ENCODE peak calls at places on chromosomes 4 and X, in six cellular contexts. Y is aorta; K is A549; J is ovary; A is CD4-positive, alpha-beta memory T cell; M is cardiac muscle cell. C is an unnamed sample.

GRCh38 chr4:20832821-20833220 is 132.6 kb downstream of the PACRGL start:
- DNase-seq in Y (no peak), A (no peak), J (no peak), M (peak; percentile 32), K (no peak), C (no peak)

GRCh38 chrX:41475611-41476241 is 28.6 kb downstream of the NYX start:
- DNase-seq in J (no peak), M (no peak), K (no peak), Y (no peak), A (no peak), C (no peak)

GRCh38 chr4:144376905-144377304 is 236.4 kb upstream of the GYPA start:
- DNase-seq in M (no peak), Y (no peak), J (no peak), K (no peak), A (no peak), C (no peak)

GRCh38 chr4:58760100-58760499 is 1649.9 kb upstream of the IGFBP7 start:
- DNase-seq in Y (no peak), M (no peak), A (no peak), K (no peak), J (no peak), C (no peak)

GRCh38 chr4:165813606-165814005 is 59.4 kb upstream of the TLL1 start:
- DNase-seq in J (no peak), M (peak; percentile 28), K (no peak), A (no peak), Y (no peak), C (no peak)

GRCh38 chrX:14073561-14073960 is 43.9 kb upstream of the GEMIN8 start:
- DNase-seq in K (peak; percentile 8), A (no peak), Y (no peak), M (no peak), J (no peak), C (no peak)

GRCh38 chr4:23959401-23960148 is 69.7 kb upstream of the PPARGC1A start:
- DNase-seq in M (no peak), A (no peak), Y (no peak), K (no peak), J (no peak), C (no peak)

GRCh38 chr4:56757270-56757746 is 64.2 kb downstream of the SPINK2 start:
- DNase-seq in J (no peak), A (no peak), M (peak; percentile 55), Y (no peak), K (no peak), C (peak; percentile 7)

GRCh38 chr4:156475322-156475721 is 496.3 kb downstream of the PDGFC start:
- DNase-seq in A (no peak), Y (no peak), J (no peak), K (peak; percentile 21), M (peak; percentile 75), C (no peak)

GRCh38 chrX:137031517-137032377 is 2.0 kb downstream of the GPR101 start:
- DNase-seq in J (no peak), Y (no peak), K (peak; percentile 5), M (peak; percentile 49), A (no peak), C (no peak)

GRCh38 chrX:152897216-152898144 is at the start of gene ZNF185:
- DNase-seq in K (peak; percentile 50), Y (no peak), J (peak; percentile 36), A (no peak), M (peak; percentile 58), C (no peak)

GRCh38 chrX:319579-320125 is 1.1 kb upstream of the GTPBP6 start:
- DNase-seq in J (no peak), A (no peak), Y (peak; percentile 79), K (no peak), M (no peak), C (no peak)

GRCh38 chr4:75686346-75686745 is 13.1 kb upstream of the G3BP2 start:
- DNase-seq in A (no peak), Y (no peak), J (no peak), M (no peak), K (no peak), C (no peak)

GRCh38 chrX:107168712-107169111 is 37.5 kb downstream of the NUP62CL start:
- DNase-seq in A (no peak), M (no peak), Y (no peak), J (no peak), K (no peak), C (no peak)

GRCh38 chrX:107168259-107168658 is 38.0 kb downstream of the NUP62CL start:
- DNase-seq in Y (no peak), J (no peak), M (no peak), A (no peak), K (no peak), C (no peak)

GRCh38 chrX:107167163-107167921 is 38.9 kb downstream of the NUP62CL start:
- DNase-seq in M (no peak), Y (no peak), A (no peak), J (no peak), K (no peak), C (no peak)

DNA sequence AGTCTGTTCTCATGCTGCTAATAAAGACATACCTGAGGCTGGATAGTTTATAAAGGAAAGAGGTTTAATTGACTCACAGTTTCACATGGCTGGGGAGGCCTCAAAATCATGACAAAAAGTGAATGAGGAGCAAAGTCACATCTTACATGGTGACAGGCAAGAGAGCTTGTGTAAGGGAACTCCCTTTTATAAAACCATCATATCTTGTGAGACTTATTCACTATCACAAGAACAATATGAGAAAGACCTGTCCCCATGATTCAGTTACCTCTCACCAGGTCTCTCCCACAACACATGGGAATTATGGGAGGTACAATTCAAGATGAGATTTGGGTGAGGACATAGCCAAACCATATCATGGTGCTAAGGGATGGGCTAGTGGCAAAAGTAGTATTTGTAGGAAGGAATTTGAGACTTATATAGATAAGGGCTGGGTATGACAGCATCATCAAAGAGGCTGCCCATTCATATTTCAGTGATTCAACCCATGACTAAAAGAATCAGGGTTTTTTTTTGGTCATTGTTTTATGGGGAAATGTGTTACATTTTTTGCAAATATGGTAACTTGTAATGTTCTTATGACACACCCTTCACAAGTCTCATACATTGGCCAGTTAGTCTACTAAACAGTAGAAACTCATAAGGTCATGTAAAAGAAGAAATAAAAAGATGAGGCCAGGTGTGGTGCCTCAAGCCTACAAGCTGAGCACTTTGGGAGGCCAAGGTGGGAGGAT is 34.7 kb downstream of the NUP62CL start:
- DNase-seq in M (no peak), K (no peak), Y (no peak), J (no peak), A (no peak), C (no peak)
- H3K4me1 ChIP-seq in M (no peaks in the 10 kb centered on the region), K (no peaks in the 10 kb centered on the region), Y (no peaks in the 10 kb centered on the region), J (no peaks in the 10 kb centered on the region), A (no peaks in the 10 kb centered on the region), C (no peaks in the 10 kb centered on the region)

DNA sequence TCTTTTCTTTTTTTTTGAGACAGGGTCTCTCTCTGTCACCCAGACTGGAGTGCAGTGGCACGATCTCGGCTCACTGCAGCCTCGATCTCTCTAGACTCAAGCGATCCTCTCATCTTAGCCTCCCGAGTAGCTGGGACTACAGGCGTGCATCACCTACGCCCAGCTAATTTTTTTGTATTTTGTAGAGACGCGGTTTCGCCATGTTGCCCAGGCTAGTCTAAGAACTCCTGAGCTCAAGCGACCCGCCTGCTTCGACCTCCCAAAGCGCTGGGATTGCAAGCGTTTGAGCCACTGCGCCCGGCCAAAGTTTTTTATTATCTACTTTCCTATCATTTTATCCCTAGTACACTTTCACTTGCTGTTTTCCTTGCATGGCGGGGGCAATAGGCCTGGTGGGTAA is 1.4 kb downstream of the UBA6 start:
- DNase-seq in K (no peak), Y (no peak), A (no peak), M (no peak), J (no peak), C (no peak)
- H3K4me3 ChIP-seq in K (peak overlapping the region; percentile 71), Y (no peak overlapping the region), A (peak overlapping the region; percentile 85), M (peak overlapping the region; percentile 68), J (no peak overlapping the region), C (peak overlapping the region; percentile 91)

DNA sequence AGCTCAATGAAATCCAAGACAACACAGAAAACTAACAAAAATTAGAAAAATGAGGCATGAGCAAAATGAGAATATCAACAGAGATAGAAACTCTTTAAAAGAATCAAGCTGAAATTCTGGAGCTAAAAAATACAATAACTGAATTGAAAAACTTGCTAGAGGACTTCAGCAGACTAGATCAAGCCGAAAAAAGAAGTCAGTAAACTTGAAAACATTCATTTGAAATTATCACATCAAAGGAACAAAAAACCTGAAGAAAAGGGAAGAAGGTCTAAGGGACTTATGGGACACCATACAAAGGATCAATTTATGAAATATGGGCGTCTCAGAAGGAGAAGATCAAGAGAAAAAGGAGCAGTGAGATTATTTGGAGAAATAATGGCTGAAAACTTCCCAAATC is 131.3 kb downstream of the PTCHD1 start:
- DNase-seq in K (no peak), M (no peak), A (no peak), Y (no peak), J (no peak), C (no peak)
- H3K27ac ChIP-seq in K (no peak overlapping the region), M (no peak overlapping the region), A (no peak overlapping the region), Y (no peak overlapping the region), J (no peak overlapping the region), C (no peak overlapping the region)

GRCh38 chr4:40308528-40309122 is 26.5 kb upstream of the CHRNA9 start:
- DNase-seq in Y (no peak), M (no peak), J (no peak), A (no peak), K (no peak), C (no peak)
- H3K4me1 ChIP-seq in Y (no peaks in the 10 kb centered on the region), M (no peaks in the 10 kb centered on the region), J (no peaks in the 10 kb centered on the region), A (peaks cover 83% of the 10 kb centered on the region), K (peaks cover 19% of the 10 kb centered on the region), C (peaks cover 52% of the 10 kb centered on the region)

GRCh38 chr4:80124246-80125211 is 51.5 kb upstream of the ANTXR2 start:
- DNase-seq in M (no peak), Y (no peak), J (no peak), K (no peak), A (no peak), C (no peak)
- H3K4me3 ChIP-seq in M (no peak overlapping the region), Y (no peak overlapping the region), J (no peak overlapping the region), K (no peak overlapping the region), A (no peak overlapping the region), C (no peak overlapping the region)

GRCh38 chrX:51332188-51332942 is at the start of gene NUDT10:
- DNase-seq in A (no peak), J (peak; percentile 79), Y (peak; percentile 83), M (peak; percentile 69), K (peak; percentile 12), C (no peak)
- H3K27ac ChIP-seq in A (no peak within 1 kb of the TSS), J (no peak within 1 kb of the TSS), Y (no peak within 1 kb of the TSS), M (no peak within 1 kb of the TSS), K (peak within 1 kb of the TSS; percentile 56), C (no peak within 1 kb of the TSS)

C was measured in effector memory CD4-positive, alpha-beta T cell.